ENCODE peak calls at places on chromosomes 12 and 14, in nine cellular contexts. F, T, R, Y, S, K, B, O and M are unnamed samples.

GRCh38 chr12:64006211-64006610 is 161.7 kb downstream of the SRGAP1 start:
- DNase-seq in K (no peak), B (no peak), T (peak; percentile 60), Y (no peak), O (no peak), S (no peak), F (no peak), R (no peak), M (no peak)

GRCh38 chr12:43761535-43761934 is 2.8 kb downstream of the IRAK4 start:
- DNase-seq in Y (no peak), T (no peak), F (no peak), O (no peak), B (no peak), S (no peak), K (no peak), R (no peak), M (no peak)

GRCh38 chr14:30582376-30582775 is 23.4 kb downstream of the G2E3 start:
- DNase-seq in K (no peak), F (no peak), B (no peak), S (no peak), O (no peak), Y (no peak), R (no peak), T (no peak), M (no peak)

GRCh38 chr12:21219206-21219605 is 88.2 kb downstream of the SLCO1B1 start:
- DNase-seq in Y (no peak), F (no peak), B (no peak), T (no peak), S (no peak), K (no peak), R (no peak), O (no peak), M (no peak)

GRCh38 chr12:127174881-127175280 is 1092.1 kb upstream of the TMEM132C start:
- DNase-seq in R (no peak), T (peak; percentile 59), Y (no peak), K (no peak), F (no peak), B (no peak), O (no peak), S (no peak), M (no peak)

GRCh38 chr14:90058876-90059458 is 2.8 kb upstream of the KCNK13 start:
- DNase-seq in F (no peak), R (no peak), T (no peak), B (no peak), K (no peak), Y (no peak), O (no peak), S (no peak), M (no peak)

GRCh38 chr14:68884031-68885030 is 91.5 kb upstream of the ZFP36L1 start:
- DNase-seq in R (peak; percentile 77), K (peak; percentile 73), T (peak; percentile 70), S (peak; percentile 93), Y (peak; percentile 40), O (peak; percentile 93), F (peak; percentile 15), B (peak; percentile 82), M (peak; percentile 72)

GRCh38 chr12:25997401-25997973 is 39.0 kb downstream of the RASSF8 start:
- DNase-seq in F (peak; percentile 23), T (peak; percentile 91), S (no peak), O (peak; percentile 95), K (no peak), R (peak; percentile 53), B (peak; percentile 66), Y (no peak), M (peak; percentile 88)

GRCh38 chr12:56317675-56318074 is 1.9 kb upstream of the CNPY2 start:
- DNase-seq in T (no peak), O (no peak), K (no peak), F (no peak), S (no peak), B (no peak), R (no peak), Y (no peak), M (no peak)

GRCh38 chr14:100303925-100304324 is 2.3 kb downstream of the SLC25A29 start:
- DNase-seq in O (no peak), B (no peak), S (no peak), F (no peak), Y (no peak), T (no peak), K (no peak), R (no peak), M (no peak)
- H3K4me3 ChIP-seq in O (no peak overlapping the region), B (no peak overlapping the region), S (no peak overlapping the region), F (no peak overlapping the region), Y (no peak overlapping the region), T (no peak overlapping the region), K (no peak overlapping the region), R (no peak overlapping the region), M (no peak overlapping the region)

GRCh38 chr12:40378721-40379120 is 153.9 kb downstream of the LRRK2 start:
- DNase-seq in R (no peak), S (no peak), Y (no peak), F (no peak), B (no peak), O (no peak), T (no peak), K (no peak), M (no peak)

GRCh38 chr12:40376533-40377267 is 151.9 kb downstream of the LRRK2 start:
- DNase-seq in Y (no peak), F (no peak), K (no peak), O (no peak), T (no peak), S (no peak), R (no peak), B (no peak), M (no peak)

GRCh38 chr12:40375076-40375475 is 150.3 kb downstream of the LRRK2 start:
- DNase-seq in B (no peak), O (no peak), F (peak; percentile 8), K (no peak), R (no peak), S (no peak), T (no peak), Y (no peak), M (no peak)
- TF ChIP-seq CTCF in B (peak; percentile 38), O (no peak), F (peak; percentile 53), K (no peak), R (peak; percentile 19), S (no peak), T (peak; percentile 27), Y (no peak), M (peak; percentile 44)

DNA sequence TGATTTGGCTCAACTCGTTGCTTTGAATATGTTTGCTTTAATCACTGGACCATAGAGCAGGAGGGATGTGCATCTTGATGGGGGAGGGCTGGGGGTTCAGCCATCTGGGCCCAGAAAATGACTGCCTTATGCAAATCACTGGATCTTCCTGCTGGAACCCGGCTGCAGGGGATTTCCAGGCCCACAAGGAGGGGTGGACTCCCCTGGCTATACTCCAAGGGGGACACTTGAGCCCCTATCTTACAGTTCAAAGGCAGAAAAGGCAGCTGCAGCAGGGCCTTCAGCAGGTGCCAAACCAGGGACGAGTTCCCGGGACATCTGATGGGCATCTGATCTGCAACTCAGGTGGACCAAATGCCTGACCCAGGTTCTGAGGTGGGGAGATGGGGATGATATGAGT is 122.5 kb downstream of the DICER1 start:
- DNase-seq in F (no peak), K (no peak), Y (no peak), S (no peak), B (no peak), O (no peak), R (no peak), T (no peak), M (no peak)
- H3K4me3 ChIP-seq in F (no peak overlapping the region), K (no peak overlapping the region), Y (no peak overlapping the region), S (no peak overlapping the region), B (no peak overlapping the region), O (no peak overlapping the region), R (no peak overlapping the region), T (no peak overlapping the region), M (no peak overlapping the region)

GRCh38 chr14:56659964-56660551 is 80.5 kb downstream of the TMEM260 start:
- DNase-seq in K (no peak), S (no peak), T (peak; percentile 13), Y (no peak), O (peak; percentile 35), R (peak; percentile 1), F (peak; percentile 32), B (peak; percentile 27), M (no peak)
- TF ChIP-seq CTCF in K (no peak), S (no peak), T (peak; percentile 65), Y (peak; percentile 37), O (peak; percentile 69), R (peak; percentile 78), F (peak; percentile 80), B (peak; percentile 86), M (peak; percentile 84)